ENCODE peak calls at places on chromosomes 2 and 18, in nine cellular contexts. B, E, O, G, X, V, Z, N and C are unnamed samples.

GRCh38 chr18:7789853-7790552 is 222.9 kb downstream of the PTPRM start:
- DNase-seq in N (no peak), E (no peak), G (peak), O (no peak), B (no peak), X (no peak), V (no peak), Z (peak), C (no peak)

GRCh38 chr18:35005963-35006577 is 35.1 kb upstream of the MAPRE2 start:
- DNase-seq in N (no peak), V (no peak), O (no peak), X (no peak), E (no peak), B (no peak), Z (peak), G (peak), C (no peak)

GRCh38 chr2:109482371-109482841 is 131.4 kb downstream of the SEPTIN10 start:
- DNase-seq in V (no peak), N (no peak), Z (no peak), E (no peak), B (no peak), X (no peak), O (no peak), G (no peak), C (peak)

GRCh38 chr2:209476367-209477191 is 52.7 kb downstream of the MAP2 start:
- DNase-seq in O (no peak), X (no peak), B (no peak), Z (peak), E (no peak), V (no peak), N (no peak), G (peak), C (no peak)

GRCh38 chr2:120283649-120284048 is 31.0 kb downstream of the RALB start:
- DNase-seq in Z (peak), X (no peak), N (no peak), V (no peak), E (no peak), B (no peak), G (peak), O (no peak), C (no peak)

GRCh38 chr2:168394262-168394661 is 61.8 kb upstream of the CERS6 start:
- DNase-seq in B (no peak), V (no peak), O (no peak), N (no peak), G (no peak), X (no peak), Z (no peak), E (no peak), C (no peak)

GRCh38 chr18:79585395-79586370 is 93.9 kb upstream of the CTDP1 start:
- DNase-seq in O (no peak), V (no peak), B (no peak), G (no peak), Z (no peak), X (no peak), E (no peak), N (no peak), C (peak)

GRCh38 chr18:79608535-79608934 is 71.1 kb upstream of the CTDP1 start:
- DNase-seq in E (no peak), G (no peak), B (no peak), Z (no peak), N (no peak), O (no peak), V (no peak), X (no peak), C (peak)

GRCh38 chr2:100875516-100876230 is 55.7 kb downstream of the NPAS2 start:
- DNase-seq in X (no peak), B (no peak), G (no peak), O (no peak), Z (no peak), E (no peak), V (no peak), N (no peak), C (no peak)

GRCh38 chr2:80651435-80651834 is 346.9 kb upstream of the LRRTM1 start:
- DNase-seq in X (no peak), B (no peak), Z (no peak), V (no peak), G (no peak), N (no peak), E (no peak), O (no peak), C (no peak)

GRCh38 chr18:527136-527535 is 26.6 kb upstream of the COLEC12 start:
- DNase-seq in G (no peak), Z (no peak), X (no peak), B (no peak), O (no peak), E (no peak), N (no peak), V (no peak), C (no peak)

GRCh38 chr2:240817496-240818292 is 2.3 kb downstream of the KIF1A start:
- DNase-seq in N (no peak), G (no peak), B (peak), O (no peak), X (no peak), Z (no peak), E (no peak), V (no peak), C (no peak)

GRCh38 chr18:25349926-25350560 is 1.9 kb downstream of the ZNF521 start:
- DNase-seq in B (no peak), V (no peak), N (no peak), E (no peak), Z (peak), G (peak), X (peak), O (no peak), C (peak)

GRCh38 chr2:23549051-23549450 is 164.1 kb downstream of the KLHL29 start:
- DNase-seq in X (no peak), Z (peak), V (no peak), G (peak), E (no peak), N (no peak), O (no peak), B (no peak), C (no peak)

GRCh38 chr2:85132834-85133637 is at the start of gene TCF7L1:
- DNase-seq in E (peak), V (peak), X (peak), O (peak), N (no peak), Z (peak), B (peak), G (peak), C (peak)

GRCh38 chr2:10311736-10312135 is 9.0 kb downstream of the HPCAL1 start:
- DNase-seq in O (no peak), B (no peak), V (no peak), G (no peak), E (no peak), Z (no peak), N (no peak), X (no peak), C (no peak)

GRCh38 chr2:12313445-12314118 is 403.2 kb upstream of the TRIB2 start:
- DNase-seq in G (no peak), Z (no peak), O (no peak), N (no peak), E (no peak), B (no peak), X (no peak), V (no peak), C (no peak)

GRCh38 chr2:79993144-79993543 is 311.4 kb downstream of the LRRTM1 start:
- DNase-seq in B (no peak), G (no peak), O (no peak), V (no peak), X (no peak), E (no peak), N (no peak), Z (no peak), C (no peak)

GRCh38 chr2:40360652-40361051 is 91.2 kb downstream of the SLC8A1 start:
- DNase-seq in G (no peak), V (no peak), X (no peak), N (no peak), O (no peak), E (no peak), B (no peak), Z (no peak), C (no peak)

GRCh38 chr2:55992465-55992864 is 68.9 kb upstream of the EFEMP1 start:
- DNase-seq in E (no peak), G (no peak), Z (peak), V (no peak), O (no peak), B (no peak), X (no peak), N (no peak), C (no peak)

GRCh38 chr2:174901075-174901474 is 104.1 kb downstream of the CHN1 start:
- DNase-seq in E (peak), B (no peak), X (no peak), O (no peak), G (no peak), N (no peak), V (peak), Z (no peak), C (no peak)

GRCh38 chr18:48220146-48220499 is 189.1 kb downstream of the ZBTB7C start:
- DNase-seq in G (no peak), N (no peak), B (no peak), Z (no peak), O (no peak), V (no peak), X (no peak), E (no peak), C (no peak)

GRCh38 chr2:119476301-119477117 is 44.9 kb downstream of the TMEM37 start:
- DNase-seq in E (no peak), N (peak), Z (peak), B (peak), V (peak), G (peak), X (peak), O (peak), C (peak)

GRCh38 chr2:122098301-122098700 is 342.9 kb downstream of the TSN start:
- DNase-seq in G (no peak), V (no peak), X (no peak), O (no peak), E (no peak), N (no peak), Z (no peak), B (no peak), C (no peak)

GRCh38 chr2:100285691-100286090 is 36.6 kb downstream of the LONRF2 start:
- DNase-seq in B (no peak), O (no peak), Z (no peak), X (no peak), G (no peak), V (no peak), N (no peak), E (no peak), C (no peak)